ENCODE peak calls at places on chromosomes 16 and 17, in seven cellular contexts. X is A549, H is Panc1, T is OCI-LY7, D is neural progenitor cell, M is prostate gland, Z is endothelial cell of umbilical vein. S is an unnamed sample.

GRCh38 chr17:66952031-66952524 is 12.4 kb upstream of the CACNG4 start:
- DNase-seq in H (peak; percentile 67), T (no peak), X (peak; percentile 92), M (peak; percentile 95), D (peak; percentile 16), Z (peak; percentile 7), S (no peak)

GRCh38 chr16:89993971-89994370 is 25.3 kb downstream of the DBNDD1 start:
- DNase-seq in D (no peak), T (no peak), X (no peak), H (no peak), M (no peak), Z (no peak), S (no peak)

GRCh38 chr16:69918241-69918640 is 32.9 kb upstream of the CLEC18A start:
- DNase-seq in T (no peak), M (no peak), X (no peak), Z (no peak), D (no peak), H (no peak), S (no peak)

GRCh38 chr17:76275382-76276068 is 10.4 kb downstream of the UBALD2 start:
- DNase-seq in H (no peak), M (no peak), X (no peak), T (no peak), Z (no peak), D (no peak), S (no peak)

GRCh38 chr16:716250-716607 is 1.3 kb downstream of the METRN start:
- DNase-seq in Z (no peak), H (no peak), M (no peak), D (peak; percentile 95), T (no peak), X (peak; percentile 77), S (no peak)

GRCh38 chr16:10787304-10787703 is 31.3 kb downstream of the TVP23A start:
- DNase-seq in T (peak; percentile 77), M (no peak), D (peak; percentile 90), H (no peak), Z (no peak), X (no peak), S (no peak)

GRCh38 chr16:68700120-68700519 is 37.0 kb upstream of the CDH1 start:
- DNase-seq in D (no peak), M (no peak), H (no peak), Z (peak; percentile 47), X (no peak), T (no peak), S (no peak)

GRCh38 chr17:61250335-61250890 is 149.2 kb upstream of the TBX2 start:
- DNase-seq in H (no peak), T (no peak), D (no peak), X (peak; percentile 35), M (no peak), Z (no peak), S (no peak)

GRCh38 chr16:1125471-1125870 is 27.4 kb upstream of the CACNA1H start:
- DNase-seq in M (no peak), D (peak; percentile 47), T (no peak), Z (no peak), X (peak; percentile 66), H (no peak), S (no peak)

GRCh38 chr16:48901712-48902374 is 291.9 kb upstream of the N4BP1 start:
- DNase-seq in H (no peak), T (peak; percentile 27), Z (no peak), D (peak; percentile 30), M (no peak), X (no peak), S (no peak)

GRCh38 chr16:3459401-3460090 is 16.1 kb downstream of the NAA60 start:
- DNase-seq in X (no peak), D (peak; percentile 44), H (no peak), M (no peak), Z (no peak), T (no peak), S (no peak)

GRCh38 chr17:39462644-39463375 is 1.5 kb downstream of the CDK12 start:
- DNase-seq in D (peak; percentile 25), T (peak; percentile 50), X (peak; percentile 9), Z (peak; percentile 42), M (no peak), H (no peak), S (no peak)

GRCh38 chr17:67246648-67247415 is 1.8 kb upstream of the HELZ start:
- DNase-seq in T (no peak), M (peak; percentile 65), Z (peak; percentile 28), X (peak; percentile 77), D (peak; percentile 28), H (no peak), S (no peak)

GRCh38 chr16:57379579-57379978 is 7.3 kb downstream of the CX3CL1 start:
- DNase-seq in T (no peak), D (no peak), M (no peak), H (no peak), X (peak; percentile 85), Z (no peak), S (no peak)

GRCh38 chr17:17553217-17554195 is 38.0 kb downstream of the PEMT start:
- DNase-seq in Z (no peak), T (no peak), X (no peak), H (no peak), M (no peak), D (no peak), S (no peak)

GRCh38 chr16:77782694-77783093 is 5.7 kb upstream of the VAT1L start:
- DNase-seq in H (no peak), X (peak; percentile 9), Z (no peak), M (no peak), D (no peak), T (peak; percentile 3), S (no peak)

GRCh38 chr17:27578718-27579085 is 52.3 kb upstream of the LGALS9 start:
- DNase-seq in X (no peak), D (no peak), Z (no peak), T (no peak), M (no peak), H (no peak), S (no peak)

GRCh38 chr17:41939044-41939695 is 8.8 kb downstream of the ODAD4 start:
- DNase-seq in M (no peak), Z (no peak), X (no peak), D (no peak), H (no peak), T (no peak), S (no peak)

GRCh38 chr17:65366102-65366844 is 195.2 kb downstream of the AXIN2 start:
- DNase-seq in T (no peak), Z (no peak), D (no peak), X (no peak), H (no peak), M (no peak), S (no peak)

DNA sequence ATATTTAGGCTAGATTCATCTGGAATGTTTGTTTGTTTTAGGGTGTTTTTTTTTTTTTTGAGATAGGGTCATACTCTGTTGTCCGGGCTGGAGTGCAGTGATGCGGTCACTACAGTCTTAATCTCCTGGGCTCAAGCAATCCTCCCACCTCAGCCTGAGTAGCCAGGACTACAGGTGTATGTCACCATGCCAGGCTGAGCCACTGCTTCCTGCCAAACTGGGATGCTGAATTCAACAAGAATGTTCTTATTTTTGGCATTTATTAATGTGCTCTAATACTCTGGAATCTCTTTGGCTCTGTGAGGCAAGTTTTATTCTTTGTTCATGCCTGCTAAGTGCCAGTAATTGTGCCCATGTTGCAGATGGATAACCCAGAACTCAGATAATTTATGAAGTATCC is 21.5 kb downstream of the SP2 start:
- DNase-seq in Z (no peak), M (no peak), D (no peak), H (no peak), T (no peak), X (no peak), S (no peak)
- TF ChIP-seq CTCF in Z (no peak), M (no peak), D (no peak), H (no peak), T (no peak), X (no peak), S (no peak)

GRCh38 chr17:75088465-75088895 is 726 bp downstream of the SLC16A5 start:
- DNase-seq in H (no peak), Z (no peak), T (no peak), X (peak; percentile 50), D (peak; percentile 33), M (no peak), S (no peak)
- H3K4me3 ChIP-seq in H (peak overlapping the region; percentile 76), Z (no peak overlapping the region), T (no peak overlapping the region), X (peak overlapping the region; percentile 67), D (peak overlapping the region; percentile 62), M (peak overlapping the region; percentile 61), S (peak overlapping the region; percentile 76)

GRCh38 chr16:30470170-30470512 is 2.4 kb upstream of the ITGAL start:
- DNase-seq in X (no peak), H (no peak), T (no peak), M (no peak), Z (no peak), D (no peak), S (no peak)
- H3K27ac ChIP-seq in X (no peak overlapping the region), H (no peak overlapping the region), T (peak overlapping the region; percentile 95), M (no peak overlapping the region), Z (no peak overlapping the region), D (no peak overlapping the region), S (no peak overlapping the region)

GRCh38 chr16:88673685-88674398 is 11.0 kb upstream of the MVD start:
- DNase-seq in H (no peak), M (no peak), X (no peak), D (no peak), T (no peak), Z (no peak), S (no peak)

GRCh38 chr16:88676502-88677242 is 9.6 kb downstream of the SNAI3 start:
- DNase-seq in X (no peak), D (no peak), Z (no peak), M (no peak), T (no peak), H (no peak), S (no peak)

GRCh38 chr16:88669986-88670385 is 7.1 kb upstream of the MVD start:
- DNase-seq in X (no peak), M (no peak), Z (no peak), H (no peak), T (no peak), D (no peak), S (no peak)

GRCh38 chr16:88671806-88672205 is 8.9 kb upstream of the MVD start:
- DNase-seq in D (no peak), M (no peak), H (no peak), X (no peak), T (no peak), Z (no peak), S (no peak)

DNA sequence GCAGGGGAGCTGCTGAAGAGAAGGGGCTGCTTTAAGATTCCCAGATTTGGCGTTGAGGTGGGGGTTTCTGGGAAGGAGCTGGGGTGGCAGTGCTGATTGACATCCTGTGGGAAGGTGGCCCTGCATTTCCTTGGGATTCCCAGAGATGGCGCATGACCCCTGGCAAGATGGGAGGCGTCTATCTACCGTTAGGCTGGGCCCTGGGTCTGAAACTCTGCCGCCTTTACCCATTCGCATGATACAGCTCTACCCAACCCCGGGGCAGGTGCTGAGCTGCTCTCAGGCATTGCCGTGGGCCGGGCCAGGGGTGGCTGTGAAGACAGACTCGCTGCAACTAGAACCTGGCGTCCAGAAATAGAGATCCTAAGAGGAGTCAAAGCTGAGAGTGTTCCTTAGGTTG is 9.9 kb upstream of the MVD start:
- DNase-seq in X (peak; percentile 42), D (peak; percentile 74), H (no peak), T (no peak), M (no peak), Z (no peak), S (no peak)
- TF ChIP-seq CTCF in X (peak; percentile 18), D (peak; percentile 62), H (no peak), T (peak; percentile 42), M (no peak), Z (peak; percentile 39), S (no peak)